ENCODE peak calls at places on chromosomes 1 and 21, in eight cellular contexts. O, V, H, N, F, Q, G and D are unnamed samples.

GRCh38 chr1:32939655-32940371 is 24.8 kb downstream of the RNF19B start:
- DNase-seq in H (no peak), O (no peak), G (no peak), F (peak), Q (no peak), V (no peak), N (no peak), D (no peak)

GRCh38 chr1:234709473-234710279 is 99.7 kb upstream of the IRF2BP2 start:
- DNase-seq in Q (no peak), H (no peak), N (no peak), V (peak), O (no peak), G (no peak), F (no peak), D (no peak)

GRCh38 chr1:226436855-226437491 is 29.1 kb upstream of the PARP1 start:
- DNase-seq in N (peak), F (no peak), G (no peak), V (peak), Q (no peak), O (no peak), H (peak), D (peak)

GRCh38 chr1:173937062-173937461 is 19.9 kb upstream of the SERPINC1 start:
- DNase-seq in O (no peak), Q (no peak), H (no peak), F (no peak), V (no peak), N (no peak), G (no peak), D (no peak)

GRCh38 chr1:151801846-151802245 is 3.4 kb downstream of the LINGO4 start:
- DNase-seq in Q (no peak), V (no peak), N (no peak), H (no peak), O (no peak), F (no peak), G (no peak), D (no peak)

GRCh38 chr1:86939406-86939805 is 25.0 kb downstream of the HS2ST1 start:
- DNase-seq in Q (no peak), V (no peak), H (no peak), N (no peak), G (no peak), O (no peak), F (no peak), D (no peak)

GRCh38 chr1:8797230-8797629 is 20.2 kb downstream of the RERE start:
- DNase-seq in N (no peak), V (no peak), F (no peak), Q (no peak), O (no peak), G (no peak), H (no peak), D (no peak)

GRCh38 chr1:34328281-34328680 is 151.6 kb downstream of the C1orf94 start:
- DNase-seq in G (no peak), F (no peak), H (no peak), V (no peak), O (no peak), Q (no peak), N (no peak), D (no peak)

GRCh38 chr1:160997323-160998038 is 23.5 kb downstream of the F11R start:
- DNase-seq in N (peak), Q (peak), F (peak), H (no peak), O (peak), G (peak), V (peak), D (peak)

GRCh38 chr21:34276711-34277425 is 86.9 kb upstream of the KCNE2 start:
- DNase-seq in O (peak), H (no peak), F (no peak), Q (no peak), V (no peak), G (no peak), N (no peak), D (no peak)

GRCh38 chr21:44380876-44381275 is 27.5 kb downstream of the TRPM2 start:
- DNase-seq in H (no peak), O (no peak), F (no peak), G (no peak), Q (no peak), N (no peak), V (peak), D (no peak)

GRCh38 chr1:15272009-15272781 is 25.2 kb downstream of the FHAD1 start:
- DNase-seq in G (peak), O (peak), Q (peak), V (peak), F (peak), N (peak), H (peak), D (peak)

GRCh38 chr1:1399870-1400575 is 888 bp upstream of the CCNL2 start:
- DNase-seq in N (no peak), H (no peak), F (no peak), Q (peak), O (no peak), G (no peak), V (no peak), D (no peak)

GRCh38 chr1:56626546-56626945 is 18.6 kb upstream of the PRKAA2 start:
- DNase-seq in F (peak), H (no peak), O (no peak), G (no peak), N (no peak), V (no peak), Q (no peak), D (no peak)

GRCh38 chr1:203099121-203099520 is 13.3 kb upstream of the MYOG start:
- DNase-seq in G (no peak), H (no peak), F (no peak), O (no peak), N (no peak), Q (no peak), V (no peak), D (no peak)

GRCh38 chr21:46184625-46185555 is 631 bp upstream of the SPATC1L start:
- DNase-seq in F (peak), N (no peak), H (peak), G (peak), V (peak), Q (peak), O (peak), D (peak)

GRCh38 chr1:108346137-108346536 is 102.3 kb upstream of the NBPF4 start:
- DNase-seq in G (no peak), N (no peak), F (no peak), O (no peak), H (no peak), Q (no peak), V (no peak), D (no peak)

GRCh38 chr21:44918107-44918470 is 2.6 kb downstream of the ITGB2 start:
- DNase-seq in N (no peak), F (no peak), G (no peak), V (no peak), H (no peak), O (no peak), Q (no peak), D (no peak)

GRCh38 chr1:94270801-94271203 is 33.4 kb upstream of the ARHGAP29 start:
- DNase-seq in F (no peak), N (no peak), Q (no peak), H (no peak), G (no peak), V (no peak), O (no peak), D (no peak)

GRCh38 chr1:47439151-47440051 is 1.6 kb downstream of the FOXD2 start:
- DNase-seq in V (peak), N (no peak), F (no peak), Q (no peak), H (no peak), O (no peak), G (no peak), D (no peak)

GRCh38 chr1:193473932-193474331 is 287.5 kb upstream of the B3GALT2 start:
- DNase-seq in G (no peak), O (no peak), F (no peak), V (no peak), H (no peak), Q (no peak), N (no peak), D (no peak)

GRCh38 chr1:116067564-116067887 is 43.7 kb upstream of the MAB21L3 start:
- DNase-seq in F (peak), V (peak), Q (no peak), O (no peak), N (no peak), H (no peak), G (no peak), D (no peak)